ENCODE peak calls at places on chromosomes 4 and X, in five cellular contexts. B is T-helper 17 cell; T is smooth muscle cell of the brain vasculature; N is naive thymus-derived CD4-positive, alpha-beta T cell; W is AG08395. Q is an unnamed sample.

GRCh38 chr4:77695769-77696168 is 90.1 kb downstream of the CXCL13 start:
- DNase-seq in N (no peak), W (peak), T (peak), B (no peak), Q (no peak)

GRCh38 chr4:76689079-76689817 is 208.7 kb downstream of the SOWAHB start:
- DNase-seq in N (no peak), W (peak), B (no peak), T (no peak), Q (no peak)

GRCh38 chr4:85107553-85107952 is 141.1 kb upstream of the WDFY3 start:
- DNase-seq in W (no peak), T (no peak), N (no peak), B (no peak), Q (no peak)

GRCh38 chrX:352181-352580 is 33.6 kb upstream of the GTPBP6 start:
- DNase-seq in W (no peak), T (no peak), N (no peak), B (no peak), Q (no peak)

GRCh38 chr4:107733431-107733925 is 13.4 kb upstream of the PAPSS1 start:
- DNase-seq in B (no peak), T (no peak), N (no peak), W (no peak), Q (no peak)

GRCh38 chr4:14787894-14788293 is 214.4 kb upstream of the CPEB2 start:
- DNase-seq in W (no peak), N (no peak), B (no peak), T (no peak), Q (no peak)

GRCh38 chr4:124135409-124135813 is 577.1 kb downstream of the ANKRD50 start:
- DNase-seq in B (no peak), N (no peak), W (no peak), T (no peak), Q (no peak)

GRCh38 chr4:77538574-77539157 is 67.0 kb upstream of the CXCL13 start:
- DNase-seq in N (no peak), W (no peak), B (no peak), T (no peak), Q (no peak)

GRCh38 chr4:88144866-88145300 is 13.6 kb downstream of the ABCG2 start:
- DNase-seq in T (no peak), B (no peak), W (no peak), N (no peak), Q (no peak)

GRCh38 chr4:17166954-17167353 is 268.5 kb upstream of the LDB2 start:
- DNase-seq in W (no peak), N (no peak), B (no peak), T (no peak), Q (no peak)

GRCh38 chr4:88341227-88342192 is 37.1 kb upstream of the HERC6 start:
- DNase-seq in B (no peak), T (peak), N (no peak), W (peak), Q (no peak)

GRCh38 chr4:76212851-76213414 is 691 bp downstream of the SCARB2 start:
- DNase-seq in W (peak), N (peak), T (no peak), B (peak), Q (no peak)